ENCODE peak calls at places on chromosomes 6 and 20, in six cellular contexts. G is IMR-90, J is trophoblast cell, A is H1, O is neuronal stem cell, L is mesenchymal stem cell. K is an unnamed sample. For H3K36me3, the result is how much of the 10 kb centered on the place peaks cover.

GRCh38 chr6:132190815-132191175 is 210.5 kb downstream of the MOXD1 start:
- DNase-seq in A (no peak), G (peak), L (peak), J (no peak), O (no peak), K (no peak)

GRCh38 chr6:53302678-53303360 is 45.9 kb downstream of the ELOVL5 start:
- DNase-seq in A (no peak), O (no peak), L (peak), G (peak), J (peak), K (peak)

GRCh38 chr6:90298459-90299053 is 1.9 kb upstream of the BACH2 start:
- DNase-seq in G (no peak), J (no peak), A (no peak), O (no peak), L (no peak), K (peak)

GRCh38 chr6:114735118-114735730 is 392.4 kb upstream of the HS3ST5 start:
- DNase-seq in G (no peak), O (no peak), J (no peak), L (peak), A (no peak), K (peak)

GRCh38 chr20:10040070-10040970 is 5.5 kb downstream of the ANKEF1 start:
- DNase-seq in J (peak), A (no peak), L (peak), G (peak), O (no peak), K (no peak)

GRCh38 chr6:95321106-95321505 is 256.2 kb upstream of the MANEA start:
- DNase-seq in O (no peak), J (no peak), L (no peak), A (no peak), G (peak), K (no peak)

GRCh38 chr6:84426002-84426705 is 198.7 kb upstream of the CEP162 start:
- DNase-seq in G (no peak), L (no peak), O (no peak), J (no peak), A (no peak), K (peak)

GRCh38 chr6:40336986-40337780 is 250.0 kb downstream of the LRFN2 start:
- DNase-seq in G (no peak), A (no peak), L (no peak), J (no peak), O (no peak), K (no peak)

GRCh38 chr6:2205396-2205795 is 40.0 kb downstream of the GMDS start:
- DNase-seq in A (no peak), O (no peak), L (no peak), J (no peak), G (no peak), K (no peak)

GRCh38 chr20:18523066-18523465 is 15.3 kb downstream of the SEC23B start:
- DNase-seq in J (no peak), O (no peak), L (no peak), G (no peak), A (no peak), K (no peak)
- H3K36me3 ChIP-seq in J (under half), O (half or more), L (under half), G (under half), A (under half), K (under half)

DNA sequence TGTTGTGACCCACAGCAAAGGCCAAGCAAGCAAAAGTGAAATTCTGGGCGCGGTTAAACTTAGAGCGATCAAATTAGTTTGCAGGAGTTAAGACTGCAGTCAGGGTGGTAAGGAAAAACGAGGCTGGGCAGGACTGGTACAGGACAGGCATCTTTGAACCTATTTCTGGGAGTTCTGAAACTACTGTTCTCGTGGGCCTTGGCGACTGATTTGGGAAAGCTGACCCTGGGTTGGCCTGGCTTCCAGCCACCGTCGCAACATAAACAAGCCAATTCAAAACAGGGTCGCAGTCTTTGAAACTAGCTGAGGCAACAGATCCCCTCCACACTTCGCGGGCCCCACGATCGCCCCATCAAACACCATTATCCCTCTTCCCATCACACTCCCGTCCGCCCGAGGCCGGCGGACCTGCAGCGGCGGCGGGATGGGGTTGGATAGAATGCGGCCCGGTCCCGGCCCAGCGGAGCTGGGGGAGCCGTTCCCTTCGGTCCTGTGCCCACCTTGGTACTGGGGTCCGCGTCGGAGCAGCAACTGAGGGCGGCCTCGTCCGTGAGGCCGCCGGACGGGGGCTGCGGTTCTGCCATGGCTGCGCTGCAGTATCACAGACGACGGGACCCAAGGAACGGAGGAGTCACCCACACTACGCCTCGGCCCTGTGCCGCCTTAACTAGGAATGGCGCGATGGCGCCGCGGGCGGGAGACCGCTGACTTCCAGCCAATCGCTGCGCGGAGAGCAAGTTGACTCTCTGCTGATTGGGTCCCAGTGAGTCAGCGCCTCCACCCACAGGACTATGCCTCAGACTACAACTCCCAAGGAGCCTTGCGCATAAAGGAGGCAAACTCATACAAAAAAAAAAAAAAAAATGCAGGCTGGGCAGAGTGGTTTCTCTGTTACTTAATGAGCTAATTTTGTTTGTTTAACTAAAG is at the start of gene GLO1:
- DNase-seq in O (peak), L (peak), A (peak), J (peak), G (peak), K (peak)
- H2BK5ac ChIP-seq in O (no peak), L (no peak), A (peak), J (peak), G (peak), K (peak)

GRCh38 chr6:134267917-134268361 is 50.0 kb downstream of the SGK1 start:
- DNase-seq in O (peak), L (no peak), A (peak), J (peak), G (no peak), K (peak)
- H2AK5ac ChIP-seq in O (no peak), L (no peak), A (no peak), J (no peak), G (no peak), K (no peak)

GRCh38 chr6:75882734-75883133 is 133.7 kb downstream of the MYO6 start:
- DNase-seq in L (peak), G (peak), A (no peak), J (peak), O (no peak), K (no peak)
- H3K36me3 ChIP-seq in L (under half), G (under half), A (under half), J (under half), O (under half), K (under half)

GRCh38 chr20:49278036-49278816 is at the start of gene ZNFX1:
- DNase-seq in G (peak), J (peak), O (peak), A (peak), L (peak), K (peak)
- H2BK5ac ChIP-seq in G (peak), J (peak), O (peak), A (peak), L (peak), K (peak)

GRCh38 chr20:49541733-49542513 is 26.0 kb downstream of the PTGIS start:
- DNase-seq in G (peak), A (no peak), L (peak), J (peak), O (peak), K (peak)
- H2AK5ac ChIP-seq in G (peak), A (no peak), L (no peak), J (no peak), O (no peak), K (no peak)

GRCh38 chr6:41580690-41581089 is 34.5 kb downstream of the FOXP4 start:
- DNase-seq in A (no peak), L (no peak), J (no peak), O (no peak), G (no peak), K (no peak)
- H3K36me3 ChIP-seq in A (under half), L (under half), J (under half), O (half or more), G (under half), K (under half)

DNA sequence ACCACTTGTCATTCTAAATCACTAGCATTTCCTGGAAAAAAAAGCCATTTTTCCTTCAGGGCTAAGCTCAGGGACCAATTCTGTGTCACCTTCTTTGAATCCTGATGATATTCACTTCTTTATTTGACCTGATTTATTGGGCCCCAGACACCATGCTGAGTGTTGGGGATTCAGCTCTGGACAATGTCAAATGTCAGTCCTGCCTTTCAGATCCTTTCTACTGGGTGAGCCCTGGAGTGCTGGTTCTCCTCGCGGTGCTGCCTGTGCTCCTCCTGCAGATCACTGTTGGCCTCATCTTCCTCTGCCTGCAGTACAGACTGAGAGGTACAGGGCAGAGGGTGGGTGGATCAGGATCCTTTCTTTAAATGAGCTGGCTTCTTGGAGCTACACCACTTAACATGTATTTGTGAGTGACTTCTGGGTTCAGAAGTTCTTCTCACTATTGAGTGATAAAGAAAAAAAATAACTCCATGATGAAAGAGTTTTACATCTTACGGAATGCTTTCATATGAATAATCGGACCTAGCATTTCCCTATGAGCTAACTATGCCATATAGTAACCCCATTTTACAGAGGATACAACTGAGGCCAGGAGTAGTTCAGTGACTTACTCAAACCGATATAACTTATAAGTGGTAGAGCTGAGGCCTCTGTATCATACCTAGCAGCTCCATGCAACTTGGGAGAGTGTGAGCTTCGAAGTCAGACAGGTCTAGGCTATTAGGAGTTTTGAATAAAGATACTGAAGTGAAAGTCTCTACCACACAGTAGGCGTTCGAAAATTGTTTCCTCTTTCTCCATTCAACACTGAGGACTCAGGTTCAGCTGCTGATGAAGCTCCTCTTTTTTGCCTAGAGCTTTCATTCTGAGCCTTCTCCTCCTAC is 9.3 kb downstream of the MOG start:
- DNase-seq in O (no peak), L (no peak), A (no peak), G (no peak), J (no peak), K (peak)
- H2BK5ac ChIP-seq in O (no peak), L (no peak), A (peak), G (no peak), J (no peak), K (no peak)

K was measured in mesendoderm.